ENCODE peak calls at places on chromosomes 6 and 20, in six cellular contexts. T, Y, C, O, L and E are unnamed samples.

GRCh38 chr6:139765825-139766285 is 391.4 kb upstream of the CITED2 start:
- DNase-seq in L (no peak), O (no peak), C (no peak), T (peak; percentile 83), Y (no peak), E (no peak)

GRCh38 chr20:59000326-59000725 is 6.7 kb downstream of the CTSZ start:
- DNase-seq in C (no peak), T (no peak), O (no peak), Y (no peak), L (no peak), E (no peak)

GRCh38 chr20:57065646-57066045 is 200.8 kb downstream of the BMP7 start:
- DNase-seq in O (no peak), L (no peak), T (no peak), C (no peak), Y (no peak), E (no peak)

GRCh38 chr20:63846128-63846771 is 15.0 kb upstream of the ABHD16B start:
- DNase-seq in Y (no peak), C (no peak), T (peak; percentile 54), O (no peak), L (no peak), E (peak; percentile 5)

GRCh38 chr6:130760006-130760405 is 67.2 kb upstream of the SMLR1 start:
- DNase-seq in C (no peak), Y (no peak), L (peak; percentile 9), T (peak; percentile 63), O (no peak), E (no peak)

GRCh38 chr20:46681032-46681854 is 8.0 kb downstream of the TP53RK start:
- DNase-seq in O (peak; percentile 44), Y (peak; percentile 67), T (peak; percentile 41), C (peak; percentile 51), L (peak; percentile 72), E (no peak)

GRCh38 chr6:160221423-160221822 is 37.2 kb downstream of the SLC22A2 start:
- DNase-seq in O (no peak), C (no peak), Y (no peak), T (peak; percentile 11), L (no peak), E (no peak)

GRCh38 chr6:22409487-22409886 is 112.7 kb upstream of the PRL start:
- DNase-seq in Y (no peak), O (no peak), L (no peak), C (no peak), T (no peak), E (no peak)

GRCh38 chr6:125008261-125008671 is 46.0 kb downstream of the RNF217 start:
- DNase-seq in T (peak; percentile 41), C (no peak), L (no peak), O (no peak), Y (no peak), E (no peak)

GRCh38 chr6:148723484-148723883 is 23.3 kb upstream of the UST start:
- DNase-seq in L (no peak), C (no peak), Y (no peak), T (peak; percentile 96), O (no peak), E (no peak)

GRCh38 chr6:131602913-131603312 is 25.1 kb downstream of the MED23 start:
- DNase-seq in O (no peak), L (no peak), T (peak; percentile 83), Y (no peak), C (no peak), E (no peak)

GRCh38 chr20:56582557-56582956 is 46.5 kb upstream of the TFAP2C start:
- DNase-seq in L (no peak), Y (no peak), T (no peak), C (no peak), O (no peak), E (no peak)

GRCh38 chr20:46296526-46297250 is 11.6 kb downstream of the CDH22 start:
- DNase-seq in O (no peak), L (no peak), C (no peak), T (no peak), Y (no peak), E (no peak)

GRCh38 chr6:44702292-44702691 is 314.8 kb downstream of the CDC5L start:
- DNase-seq in T (no peak), C (no peak), Y (no peak), L (no peak), O (no peak), E (no peak)

GRCh38 chr20:33729101-33729500 is 2.7 kb upstream of the ZNF341 start:
- DNase-seq in C (no peak), T (no peak), L (no peak), O (no peak), Y (no peak), E (no peak)

GRCh38 chr6:135938588-135939215 is 87.2 kb downstream of the PDE7B start:
- DNase-seq in C (no peak), T (peak; percentile 16), O (no peak), L (no peak), Y (no peak), E (no peak)

GRCh38 chr6:26215200-26216014 is 128.2 kb downstream of the HFE start:
- DNase-seq in T (peak; percentile 26), C (peak; percentile 54), O (no peak), L (no peak), Y (peak; percentile 41), E (no peak)

GRCh38 chr6:155373276-155373675 is 59.0 kb upstream of the TFB1M start:
- DNase-seq in T (no peak), L (no peak), Y (no peak), C (no peak), O (no peak), E (no peak)

GRCh38 chr6:27297857-27298730 is 14.0 kb downstream of the POM121L2 start:
- DNase-seq in Y (no peak), C (no peak), T (peak; percentile 77), L (peak; percentile 46), O (no peak), E (no peak)

GRCh38 chr20:62959101-62959971 is 6.8 kb downstream of the SLC17A9 start:
- DNase-seq in T (no peak), O (no peak), Y (no peak), L (no peak), C (no peak), E (no peak)

GRCh38 chr6:170443151-170443662 is 109.9 kb downstream of the PSMB1 start:
- DNase-seq in T (no peak), L (no peak), O (no peak), C (no peak), Y (no peak), E (no peak)

GRCh38 chr6:11230158-11231107 is 2.0 kb downstream of the NEDD9 start:
- DNase-seq in O (no peak), L (no peak), Y (no peak), T (peak; percentile 36), C (no peak), E (no peak)